ENCODE peak calls at places on chromosomes 13 and 19, in ten cellular contexts. A is adrenal gland, L is pancreas, M is right atrium auricular region, Z is mucosa of descending colon, D is tibial nerve, E is aorta, T is astrocyte, I is left lung, F is A549. U is an unnamed sample. For H3K4me1 and H3K9me3, the result is how much of the 10 kb centered on the place peaks cover.

GRCh38 chr19:56217039-56217949 is 15.2 kb downstream of the ZSCAN5C start:
- DNase-seq in A (peak), L (no peak), M (no peak), Z (no peak), D (no peak), E (no peak), T (peak), I (no peak), F (no peak), U (no peak)

GRCh38 chr13:101490400-101491015 is 38.0 kb downstream of the ITGBL1 start:
- DNase-seq in A (no peak), L (no peak), M (no peak), Z (no peak), D (no peak), E (no peak), T (peak), I (no peak), F (no peak), U (no peak)

GRCh38 chr13:59745395-59745788 is 418.3 kb downstream of the DIAPH3 start:
- DNase-seq in A (no peak), L (no peak), M (no peak), Z (no peak), D (no peak), E (no peak), T (peak), I (no peak), F (no peak), U (no peak)

GRCh38 chr13:98565726-98566577 is 11.0 kb downstream of the STK24 start:
- DNase-seq in A (peak), L (peak), M (no peak), Z (peak), D (no peak), E (peak), T (peak), I (no peak), F (no peak), U (no peak)

GRCh38 chr19:7004313-7004931 is 16.8 kb downstream of the MBD3L2B start:
- DNase-seq in A (no peak), L (no peak), M (no peak), Z (no peak), D (no peak), E (no peak), T (no peak), I (no peak), F (peak), U (peak)

GRCh38 chr19:6616011-6616410 is 25.1 kb upstream of the CD70 start:
- DNase-seq in A (no peak), L (no peak), M (no peak), Z (no peak), D (no peak), E (no peak), T (peak), I (no peak), F (no peak), U (no peak)

GRCh38 chr13:71240906-71241305 is 626.1 kb downstream of the DACH1 start:
- DNase-seq in A (no peak), L (no peak), M (no peak), Z (peak), D (no peak), E (no peak), T (peak), I (no peak), F (no peak), U (no peak)

GRCh38 chr13:109412232-109412935 is 374.0 kb downstream of the IRS2 start:
- DNase-seq in A (peak), L (peak), M (no peak), Z (peak), D (no peak), E (no peak), T (peak), I (peak), F (peak), U (no peak)

GRCh38 chr19:10648360-10648759 is 5.8 kb upstream of the ILF3 start:
- DNase-seq in A (no peak), L (no peak), M (no peak), Z (no peak), D (no peak), E (no peak), T (no peak), I (no peak), F (no peak), U (no peak)

GRCh38 chr19:926595-927043 is 784 bp downstream of the ARID3A start:
- DNase-seq in A (peak), L (no peak), M (peak), Z (peak), D (peak), E (peak), T (no peak), I (peak), F (no peak), U (no peak)

GRCh38 chr19:48135411-48135810 is 24.8 kb upstream of the PLA2G4C start:
- DNase-seq in A (no peak), L (no peak), M (no peak), Z (no peak), D (no peak), E (no peak), T (no peak), I (no peak), F (peak), U (no peak)

GRCh38 chr13:104011505-104012270 is 945.5 kb upstream of the SLC10A2 start:
- DNase-seq in A (no peak), L (peak), M (no peak), Z (no peak), D (no peak), E (no peak), T (peak), I (no peak), F (no peak), U (no peak)

GRCh38 chr19:34428549-34429285 is 536 bp downstream of the UBA2 start:
- DNase-seq in A (peak), L (no peak), M (no peak), Z (peak), D (peak), E (peak), T (peak), I (peak), F (peak), U (no peak)

GRCh38 chr13:75495938-75496337 is 14.0 kb upstream of the TBC1D4 start:
- DNase-seq in A (no peak), L (no peak), M (no peak), Z (no peak), D (no peak), E (no peak), T (peak), I (no peak), F (no peak), U (no peak)

GRCh38 chr13:47933688-47934011 is 67.4 kb downstream of the SUCLA2 start:
- DNase-seq in A (no peak), L (no peak), M (no peak), Z (no peak), D (no peak), E (no peak), T (peak), I (no peak), F (no peak), U (no peak)

GRCh38 chr19:44202470-44202869 is 9.9 kb upstream of the ZNF227 start:
- DNase-seq in A (no peak), L (no peak), M (no peak), Z (no peak), D (no peak), E (no peak), T (peak), I (no peak), F (no peak), U (no peak)

GRCh38 chr19:33463194-33463593 is 58.4 kb downstream of the PEPD start:
- DNase-seq in A (no peak), L (no peak), M (no peak), Z (no peak), D (no peak), E (no peak), T (no peak), I (no peak), F (no peak), U (no peak)

GRCh38 chr19:30558793-30559192 is 186.6 kb downstream of the ZNF536 start:
- DNase-seq in A (no peak), L (no peak), M (no peak), Z (no peak), D (no peak), E (no peak), T (no peak), I (no peak), F (no peak), U (no peak)

GRCh38 chr13:20788312-20788711 is 14.6 kb upstream of the EEF1AKMT1 start:
- DNase-seq in A (no peak), L (no peak), M (no peak), Z (no peak), D (no peak), E (no peak), T (no peak), I (no peak), F (no peak), U (no peak)

GRCh38 chr13:103931885-103932284 is 865.7 kb upstream of the SLC10A2 start:
- DNase-seq in A (no peak), L (no peak), M (no peak), Z (no peak), D (no peak), E (no peak), T (no peak), I (no peak), F (no peak), U (no peak)

GRCh38 chr13:101785858-101786257 is 333.4 kb downstream of the ITGBL1 start:
- DNase-seq in A (no peak), L (no peak), M (no peak), Z (no peak), D (no peak), E (no peak), T (peak), I (no peak), F (peak), U (no peak)

GRCh38 chr19:6813659-6814058 is 41.2 kb downstream of the VAV1 start:
- DNase-seq in A (no peak), L (no peak), M (no peak), Z (no peak), D (no peak), E (no peak), T (no peak), I (no peak), F (no peak), U (no peak)

GRCh38 chr13:76222511-76222910 is 586.4 kb downstream of the LMO7 start:
- DNase-seq in A (no peak), L (no peak), M (no peak), Z (no peak), D (no peak), E (no peak), T (peak), I (peak), F (no peak), U (no peak)

GRCh38 chr13:54742984-54743383 is 1714.4 kb downstream of the OLFM4 start:
- DNase-seq in A (no peak), L (no peak), M (no peak), Z (no peak), D (no peak), E (no peak), T (no peak), I (no peak), F (no peak), U (no peak)

GRCh38 chr19:5293607-5294089 is 47.0 kb downstream of the PTPRS start:
- DNase-seq in A (peak), L (no peak), M (no peak), Z (no peak), D (peak), E (peak), T (peak), I (no peak), F (no peak), U (no peak)

GRCh38 chr19:1632462-1633268 is 19.8 kb downstream of the TCF3 start:
- DNase-seq in A (no peak), L (no peak), M (no peak), Z (peak), D (no peak), E (no peak), T (no peak), I (no peak), F (peak), U (no peak)

GRCh38 chr19:20247016-20247683 is 80.1 kb downstream of the ZNF486 start:
- DNase-seq in A (peak), L (peak), M (no peak), Z (peak), D (no peak), E (no peak), T (peak), I (no peak), F (no peak), U (no peak)

GRCh38 chr13:44904982-44905381 is 84.3 kb downstream of the NUFIP1 start:
- DNase-seq in A (peak), L (no peak), M (peak), Z (peak), D (peak), E (peak), T (peak), I (peak), F (peak), U (no peak)

GRCh38 chr13:45178349-45179142 is 22.3 kb downstream of the KCTD4 start:
- DNase-seq in A (no peak), L (no peak), M (no peak), Z (no peak), D (no peak), E (no peak), T (peak), I (no peak), F (no peak), U (no peak)

GRCh38 chr13:99589575-99589974 is 88.3 kb downstream of the TM9SF2 start:
- DNase-seq in A (no peak), L (no peak), M (no peak), Z (no peak), D (no peak), E (no peak), T (no peak), I (no peak), F (no peak), U (no peak)

GRCh38 chr19:42279902-42280760 is 11.1 kb downstream of the CIC start:
- DNase-seq in A (peak), L (peak), M (peak), Z (peak), D (peak), E (peak), T (peak), I (peak), F (peak), U (peak)

GRCh38 chr19:55441692-55442321 is 1.3 kb downstream of the SHISA7 start:
- DNase-seq in A (no peak), L (no peak), M (no peak), Z (no peak), D (no peak), E (no peak), T (no peak), I (no peak), F (no peak), U (no peak)

GRCh38 chr19:19110410-19111137 is 27.7 kb downstream of the TMEM161A start:
- DNase-seq in A (peak), L (no peak), M (no peak), Z (peak), D (no peak), E (no peak), T (no peak), I (no peak), F (no peak), U (peak)

GRCh38 chr13:102667023-102667422 is 27.8 kb downstream of the METTL21C start:
- DNase-seq in A (no peak), L (no peak), M (no peak), Z (no peak), D (no peak), E (no peak), T (no peak), I (no peak), F (no peak), U (no peak)

GRCh38 chr19:56071151-56071550 is 49.9 kb downstream of the ZNF787 start:
- DNase-seq in A (no peak), L (no peak), M (no peak), Z (no peak), D (no peak), E (no peak), T (no peak), I (no peak), F (no peak), U (no peak)

GRCh38 chr13:113969973-113970611 is 3.8 kb downstream of the C13orf46 start:
- DNase-seq in A (no peak), L (peak), M (no peak), Z (peak), D (no peak), E (peak), T (no peak), I (peak), F (no peak), U (no peak)

GRCh38 chr19:6378036-6378435 is 2.3 kb upstream of the PSPN start:
- DNase-seq in A (no peak), L (no peak), M (no peak), Z (no peak), D (no peak), E (no peak), T (peak), I (no peak), F (no peak), U (no peak)

GRCh38 chr19:55257461-55258411 is 1.1 kb downstream of the PPP6R1 start:
- DNase-seq in A (peak), L (no peak), M (no peak), Z (peak), D (no peak), E (no peak), T (no peak), I (no peak), F (no peak), U (no peak)

DNA sequence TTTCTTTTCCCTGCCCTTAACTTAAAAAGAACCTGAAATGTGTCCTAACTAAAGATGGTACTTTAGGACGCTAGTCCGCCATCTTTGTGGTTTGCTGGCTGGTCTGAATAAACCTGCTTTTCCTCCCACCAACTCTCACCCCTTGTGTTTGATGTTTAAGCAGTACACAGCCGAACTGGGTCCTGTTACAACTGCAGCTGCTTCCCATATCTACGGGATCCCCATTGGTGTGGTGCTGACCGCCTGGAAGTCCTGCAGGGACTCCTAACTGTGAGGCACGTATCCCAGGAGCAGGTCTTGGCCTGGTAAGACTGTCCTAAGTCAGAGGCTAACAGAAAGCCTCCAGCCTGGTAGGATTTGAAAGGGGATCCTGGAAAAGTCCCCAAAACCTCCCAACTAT is 40.9 kb upstream of the VSTM2B start:
- DNase-seq in A (no peak), L (no peak), M (peak), Z (no peak), D (no peak), E (no peak), T (no peak), I (no peak), F (no peak), U (no peak)
- H3K4me1 ChIP-seq in A (under half), L (under half), M (under half), Z (under half), D (under half), E (under half), T (under half), I (under half), F (under half), U (under half)

DNA sequence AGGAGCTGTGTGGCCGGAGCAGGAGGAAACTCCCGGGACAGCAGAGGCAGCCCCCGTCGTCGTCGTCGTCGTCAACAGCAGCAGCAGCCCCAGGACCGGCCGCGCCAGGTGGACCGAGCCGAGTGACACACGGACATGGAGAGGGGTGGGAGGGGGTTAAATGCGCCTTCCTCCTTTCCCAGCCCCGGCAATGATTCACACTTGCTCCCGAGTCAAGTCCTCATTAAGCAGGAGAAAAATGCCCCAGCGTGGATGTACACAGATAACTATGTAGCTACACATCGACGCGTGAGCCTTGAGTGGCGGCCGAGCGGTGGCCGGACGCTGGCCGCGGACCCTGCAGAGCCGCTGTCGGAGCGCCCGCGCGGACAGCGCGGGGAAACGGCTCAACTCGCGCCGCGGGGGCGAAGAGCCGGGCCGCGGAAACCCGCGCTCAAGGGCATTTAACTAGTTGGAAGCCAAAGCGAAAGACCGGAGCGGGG is 645 bp downstream of the UBL3 start:
- DNase-seq in A (peak), L (peak), M (peak), Z (peak), D (peak), E (peak), T (peak), I (peak), F (peak), U (peak)
- H3K9me3 ChIP-seq in A (under half), L (under half), M (under half), Z (under half), D (under half), E (under half), T (under half), I (under half), F (under half), U (under half)

GRCh38 chr19:36688058-36688457 is 646 bp downstream of the ZNF567 start:
- DNase-seq in A (no peak), L (no peak), M (no peak), Z (no peak), D (no peak), E (no peak), T (no peak), I (no peak), F (no peak), U (no peak)

GRCh38 chr19:36686365-36687213 is 823 bp upstream of the ZNF567 start:
- DNase-seq in A (peak), L (peak), M (no peak), Z (peak), D (no peak), E (no peak), T (peak), I (no peak), F (no peak), U (no peak)

GRCh38 chr19:36687214-36688056 is at the start of gene ZNF567:
- DNase-seq in A (peak), L (peak), M (peak), Z (peak), D (peak), E (peak), T (peak), I (peak), F (peak), U (peak)

DNA sequence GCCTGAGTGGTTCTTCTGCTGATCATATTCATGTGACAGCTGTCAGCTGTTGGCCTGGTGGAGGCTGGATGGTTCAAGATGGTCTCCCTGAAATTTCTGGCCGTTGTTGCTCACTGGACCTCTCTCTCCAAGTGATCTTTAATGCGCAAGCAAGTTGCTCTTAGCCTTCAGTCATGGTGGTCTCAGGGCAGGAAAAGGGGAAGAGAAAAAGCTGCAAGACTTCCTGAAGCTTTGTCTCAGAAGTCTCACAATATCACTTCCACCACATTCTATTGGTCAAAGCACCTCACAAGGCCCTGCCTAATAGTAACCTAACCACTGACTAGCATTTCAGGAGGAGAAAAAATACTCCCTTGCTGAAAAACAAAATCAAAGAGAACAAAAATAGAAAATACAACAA is 1.6 kb upstream of the ZNF567 start:
- DNase-seq in A (no peak), L (no peak), M (no peak), Z (no peak), D (no peak), E (no peak), T (no peak), I (no peak), F (no peak), U (no peak)
- H3K4me3 ChIP-seq in A (peak), L (no peak), M (no peak), Z (no peak), D (no peak), E (no peak), T (no peak), I (no peak), F (no peak), U (no peak)

GRCh38 chr13:94825507-94825906 is 113.2 kb upstream of the SOX21 start:
- DNase-seq in A (peak), L (no peak), M (no peak), Z (peak), D (peak), E (no peak), T (peak), I (peak), F (no peak), U (no peak)
- H3K4me1 ChIP-seq in A (under half), L (under half), M (under half), Z (under half), D (under half), E (under half), T (under half), I (under half), F (under half), U (under half)

DNA sequence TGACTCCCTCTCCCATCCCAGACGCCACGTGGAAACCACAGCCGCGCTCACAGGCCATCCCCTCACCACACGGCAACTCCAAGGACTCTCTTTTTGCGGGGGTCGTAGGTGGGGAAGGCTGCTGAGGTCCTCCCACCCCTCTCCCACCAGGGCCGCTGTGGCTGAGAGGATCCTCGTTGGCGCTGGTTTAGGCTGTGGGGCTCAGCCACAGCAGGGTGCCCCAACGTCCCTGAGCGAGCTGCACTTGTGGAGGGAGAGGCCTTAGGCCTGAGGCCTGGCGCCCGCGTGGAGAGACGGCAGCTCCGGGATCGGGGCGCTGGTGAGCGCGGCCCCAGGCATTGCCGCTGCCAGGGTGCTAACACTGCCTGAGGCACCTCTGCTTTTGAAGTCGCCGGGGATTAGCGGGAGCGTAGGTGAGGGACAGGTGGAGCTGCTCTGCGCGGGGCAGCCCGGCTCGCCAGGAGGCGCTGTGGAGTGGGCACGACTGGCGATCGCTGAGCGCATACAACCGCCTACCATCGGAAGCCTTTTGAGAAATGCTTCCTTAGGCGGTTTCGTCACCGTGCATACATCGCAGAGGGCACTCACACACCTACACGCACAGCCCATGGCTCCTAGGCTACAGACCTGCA is 9.0 kb downstream of the ZSCAN1 start:
- DNase-seq in A (no peak), L (no peak), M (no peak), Z (no peak), D (no peak), E (no peak), T (no peak), I (no peak), F (no peak), U (no peak)
- H3K9me3 ChIP-seq in A (under half), L (under half), M (under half), Z (half or more), D (under half), E (under half), T (under half), I (half or more), F (half or more), U (under half)

GRCh38 chr19:17510220-17510993 is 1.0 kb upstream of the PGLS start:
- DNase-seq in A (no peak), L (no peak), M (no peak), Z (no peak), D (no peak), E (no peak), T (no peak), I (no peak), F (no peak), U (no peak)
- H3K4me3 ChIP-seq in A (peak), L (peak), M (peak), Z (peak), D (peak), E (no peak), T (peak), I (peak), F (peak), U (peak)

U was measured in naive thymus-derived CD4-positive, alpha-beta T cell.